ENCODE peak calls at places on chromosomes 12 and 14, in four cellular contexts. H is progenitor cell of endocrine pancreas, V is GM13976, O is GM20000. M is an unnamed sample.

GRCh38 chr14:53152627-53152908 is 555 bp downstream of the DDHD1 start:
- DNase-seq in H (no peak), V (peak; percentile 49), O (no peak), M (peak; percentile 68)

GRCh38 chr14:104957146-104958113 is 20.7 kb downstream of the AHNAK2 start:
- DNase-seq in H (no peak), V (no peak), O (no peak), M (no peak)

GRCh38 chr12:47868041-47868440 is 36.8 kb downstream of the VDR start:
- DNase-seq in H (no peak), V (no peak), O (no peak), M (no peak)

GRCh38 chr14:63375772-63376171 is 57.0 kb upstream of the GPHB5 start:
- DNase-seq in H (no peak), V (no peak), O (no peak), M (no peak)

GRCh38 chr14:102055181-102055901 is 31.5 kb downstream of the HSP90AA1 start:
- DNase-seq in H (no peak), V (no peak), O (no peak), M (no peak)

GRCh38 chr12:112418596-112419268 is at the start of gene PTPN11:
- DNase-seq in H (peak; percentile 82), V (peak; percentile 92), O (peak; percentile 91), M (peak; percentile 85)

GRCh38 chr12:3418609-3419469 is 72.2 kb upstream of the PRMT8 start:
- DNase-seq in H (no peak), V (no peak), O (no peak), M (no peak)

GRCh38 chr14:104119119-104119699 is 19.2 kb upstream of the KIF26A start:
- DNase-seq in H (no peak), V (no peak), O (no peak), M (no peak)

GRCh38 chr12:56462565-56462964 is 5.8 kb upstream of the SPRYD4 start:
- DNase-seq in H (no peak), V (no peak), O (no peak), M (no peak)